ENCODE peak calls at places on chromosomes 11 and 22, in ten cellular contexts. Z, B, V, L, Y, H, F, P, J and A are unnamed samples.

GRCh38 chr22:37378642-37379058 is 48.6 kb downstream of the ELFN2 start:
- DNase-seq in Z (no peak), B (no peak), V (no peak), L (no peak), Y (no peak), H (no peak), F (peak), P (no peak), J (no peak), A (no peak)

GRCh38 chr11:61270354-61271070 is 24.6 kb downstream of the VWCE start:
- DNase-seq in Z (no peak), B (peak), V (no peak), L (no peak), Y (peak), H (peak), F (peak), P (peak), J (no peak), A (no peak)

GRCh38 chr11:125193158-125193557 is 28.6 kb downstream of the PKNOX2 start:
- DNase-seq in Z (no peak), B (no peak), V (no peak), L (no peak), Y (no peak), H (no peak), F (no peak), P (no peak), J (no peak), A (no peak)

GRCh38 chr11:64164392-64165312 is 1.3 kb downstream of the MACROD1 start:
- DNase-seq in Z (peak), B (no peak), V (no peak), L (no peak), Y (no peak), H (no peak), F (peak), P (no peak), J (no peak), A (no peak)

GRCh38 chr11:117814766-117815261 is 9.7 kb downstream of the FXYD2 start:
- DNase-seq in Z (peak), B (no peak), V (peak), L (peak), Y (peak), H (no peak), F (no peak), P (peak), J (no peak), A (peak)

GRCh38 chr11:129997513-129997912 is 5.1 kb downstream of the PRDM10 start:
- DNase-seq in Z (no peak), B (no peak), V (no peak), L (no peak), Y (no peak), H (no peak), F (no peak), P (no peak), J (no peak), A (no peak)

GRCh38 chr11:1234054-1234720 is 11.3 kb downstream of the MUC5B start:
- DNase-seq in Z (peak), B (no peak), V (no peak), L (no peak), Y (no peak), H (no peak), F (no peak), P (no peak), J (peak), A (no peak)

GRCh38 chr22:36682835-36683234 is 20.7 kb downstream of the CACNG2 start:
- DNase-seq in Z (no peak), B (no peak), V (no peak), L (no peak), Y (no peak), H (no peak), F (no peak), P (no peak), J (no peak), A (no peak)

GRCh38 chr22:26045855-26046254 is 123.4 kb upstream of the SEZ6L start:
- DNase-seq in Z (no peak), B (no peak), V (no peak), L (no peak), Y (no peak), H (no peak), F (no peak), P (no peak), J (no peak), A (no peak)

GRCh38 chr11:128564642-128565245 is 22.6 kb downstream of the ETS1 start:
- DNase-seq in Z (no peak), B (no peak), V (no peak), L (no peak), Y (no peak), H (no peak), F (no peak), P (no peak), J (no peak), A (no peak)

GRCh38 chr11:13215157-13215556 is 62.4 kb upstream of the BMAL1 start:
- DNase-seq in Z (no peak), B (peak), V (no peak), L (no peak), Y (no peak), H (peak), F (peak), P (no peak), J (no peak), A (no peak)

GRCh38 chr11:66844496-66845142 is 1.4 kb downstream of the RCE1 start:
- DNase-seq in Z (no peak), B (no peak), V (no peak), L (no peak), Y (no peak), H (no peak), F (no peak), P (no peak), J (no peak), A (no peak)
- H3K4me3 ChIP-seq in Z (peak), B (peak), V (no peak), L (peak), Y (peak), H (peak), F (peak), P (no peak), J (no peak), A (no peak)

DNA sequence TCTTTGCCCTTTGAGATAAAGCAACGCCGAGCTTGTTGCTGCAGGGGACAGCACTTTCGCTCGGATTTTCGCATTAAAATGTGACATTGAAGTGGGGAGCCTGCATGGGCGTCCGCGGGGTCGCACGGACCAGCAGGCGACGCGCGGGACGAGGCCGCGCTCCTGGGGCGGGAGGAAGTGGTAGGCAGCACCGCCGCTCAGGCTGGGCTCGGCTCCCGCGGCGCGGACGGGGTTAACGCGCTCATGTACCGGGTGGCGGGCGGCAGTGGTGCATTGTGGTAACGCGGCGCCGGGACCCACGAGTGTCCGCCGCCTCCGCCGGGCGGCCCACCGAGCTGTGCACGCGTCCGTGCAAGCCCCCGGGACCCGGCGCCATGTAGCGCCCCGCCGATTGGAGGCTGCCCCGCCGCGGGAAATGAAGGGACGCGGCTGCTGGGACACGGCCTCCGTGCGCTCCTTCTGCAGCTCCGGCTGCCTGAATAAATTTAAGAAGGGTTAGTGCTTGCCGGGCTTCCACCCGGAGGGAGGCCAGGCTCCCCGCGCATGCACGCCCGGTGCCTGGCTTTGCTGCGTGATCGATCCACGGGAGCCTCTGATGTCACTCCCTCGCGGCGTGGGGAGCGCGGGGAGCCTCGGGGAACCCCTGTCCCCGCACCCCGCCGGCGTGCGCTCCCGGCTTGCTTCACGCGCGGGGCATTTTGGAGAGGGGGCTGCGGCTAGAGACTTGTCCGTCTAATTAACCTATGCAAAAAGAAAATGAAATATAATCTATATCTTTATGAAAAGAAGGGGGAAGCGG is 127.7 kb downstream of the OSBP2 start:
- DNase-seq in Z (no peak), B (no peak), V (no peak), L (no peak), Y (no peak), H (no peak), F (peak), P (no peak), J (peak), A (peak)
- H3K4me3 ChIP-seq in Z (peak), B (peak), V (peak), L (peak), Y (peak), H (peak), F (peak), P (no peak), J (peak), A (peak)

GRCh38 chr22:28268176-28268575 is 349.1 kb upstream of the PITPNB start:
- DNase-seq in Z (no peak), B (peak), V (no peak), L (no peak), Y (no peak), H (no peak), F (peak), P (no peak), J (no peak), A (no peak)
- H3K4me3 ChIP-seq in Z (no peak), B (no peak), V (no peak), L (no peak), Y (no peak), H (no peak), F (no peak), P (no peak), J (no peak), A (no peak)

GRCh38 chr11:45576461-45577215 is 88.8 kb downstream of the CHST1 start:
- DNase-seq in Z (no peak), B (peak), V (no peak), L (no peak), Y (no peak), H (no peak), F (peak), P (no peak), J (no peak), A (no peak)

GRCh38 chr11:45573728-45574127 is 91.7 kb downstream of the CHST1 start:
- DNase-seq in Z (no peak), B (no peak), V (no peak), L (no peak), Y (no peak), H (no peak), F (no peak), P (no peak), J (no peak), A (no peak)

GRCh38 chr11:45578286-45578685 is 87.1 kb downstream of the CHST1 start:
- DNase-seq in Z (no peak), B (no peak), V (no peak), L (no peak), Y (no peak), H (no peak), F (no peak), P (peak), J (no peak), A (no peak)

GRCh38 chr11:45580399-45580798 is 85.0 kb downstream of the CHST1 start:
- DNase-seq in Z (no peak), B (peak), V (no peak), L (peak), Y (no peak), H (peak), F (peak), P (peak), J (no peak), A (peak)

DNA sequence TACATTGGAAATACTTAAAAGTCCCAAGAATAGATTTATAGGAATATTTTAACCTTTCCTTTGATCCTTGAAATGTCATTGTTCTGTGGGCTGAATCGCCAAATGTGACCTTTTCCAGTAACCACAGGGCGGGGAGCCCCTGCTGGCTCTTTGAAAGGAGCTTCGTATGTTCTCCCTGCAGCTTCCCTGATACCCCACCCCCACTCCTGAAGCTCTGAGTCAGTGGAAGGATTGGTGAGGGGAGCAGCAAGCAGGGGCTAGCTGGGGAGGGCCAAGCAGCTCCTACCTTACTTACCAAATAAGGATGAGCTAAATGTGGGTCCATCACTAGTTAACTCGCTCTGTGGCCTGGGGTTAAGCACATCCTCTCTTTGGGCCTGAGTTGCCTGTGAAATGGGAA is 87.7 kb downstream of the CHST1 start:
- DNase-seq in Z (no peak), B (no peak), V (no peak), L (peak), Y (no peak), H (no peak), F (no peak), P (no peak), J (no peak), A (no peak)
- H3K4me3 ChIP-seq in Z (no peak), B (no peak), V (no peak), L (no peak), Y (no peak), H (no peak), F (no peak), P (no peak), J (no peak), A (no peak)

DNA sequence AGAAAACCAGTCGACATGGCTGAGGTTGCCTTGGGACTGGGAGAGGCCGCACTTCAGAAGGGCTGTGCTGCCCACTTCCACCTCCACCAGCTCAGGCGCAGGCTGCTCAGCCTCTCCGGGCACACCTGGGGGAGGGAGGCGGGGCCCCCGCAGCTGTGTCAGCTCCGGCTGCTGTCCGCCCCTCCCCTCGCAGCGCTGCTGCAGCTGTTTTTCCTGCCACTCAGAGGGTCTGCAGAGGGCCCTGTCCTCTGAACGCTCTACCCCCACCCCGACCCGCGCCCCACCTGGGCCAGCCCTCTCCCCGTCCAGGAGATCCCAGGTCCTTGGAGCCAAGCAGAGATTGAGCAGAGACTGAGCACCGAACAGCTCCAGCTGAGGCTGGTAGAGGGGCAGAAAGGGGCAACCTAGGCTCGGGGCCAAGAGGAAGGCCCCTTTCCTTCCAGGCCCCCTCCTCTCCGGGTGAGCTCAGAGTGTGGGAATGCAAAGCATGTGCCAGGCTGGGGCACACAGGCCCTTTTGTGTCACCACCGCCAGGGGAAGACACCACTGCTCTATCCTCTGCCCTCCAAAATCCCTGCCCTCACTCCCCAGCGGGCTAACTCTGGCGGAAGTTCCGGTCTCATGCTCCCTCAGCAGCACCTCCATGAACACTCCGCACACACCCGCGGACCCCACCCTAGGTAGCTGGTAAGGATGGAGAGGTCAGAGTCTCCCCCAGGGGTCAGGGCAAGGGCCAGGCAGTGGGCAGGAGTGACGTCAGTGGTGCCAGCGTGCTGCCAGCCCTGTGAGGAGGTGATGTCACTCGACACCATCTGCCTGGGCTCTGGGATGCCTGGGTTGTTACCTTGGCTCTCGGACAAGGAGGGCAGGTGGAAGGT is 1.6 kb downstream of the MCAM start:
- DNase-seq in Z (peak), B (no peak), V (peak), L (no peak), Y (no peak), H (no peak), F (peak), P (peak), J (peak), A (no peak)
- H3K4me3 ChIP-seq in Z (peak), B (no peak), V (peak), L (peak), Y (peak), H (peak), F (peak), P (peak), J (peak), A (peak)

GRCh38 chr22:39904864-39905263 is 4.0 kb downstream of the GRAP2 start:
- DNase-seq in Z (no peak), B (no peak), V (no peak), L (no peak), Y (no peak), H (no peak), F (no peak), P (no peak), J (no peak), A (no peak)

GRCh38 chr22:39907035-39907434 is 6.2 kb downstream of the GRAP2 start:
- DNase-seq in Z (no peak), B (no peak), V (no peak), L (no peak), Y (no peak), H (no peak), F (no peak), P (no peak), J (no peak), A (no peak)

GRCh38 chr22:39907605-39908097 is 6.8 kb downstream of the GRAP2 start:
- DNase-seq in Z (no peak), B (no peak), V (no peak), L (no peak), Y (no peak), H (no peak), F (no peak), P (no peak), J (no peak), A (no peak)

GRCh38 chr22:39906207-39906606 is 5.3 kb downstream of the GRAP2 start:
- DNase-seq in Z (no peak), B (no peak), V (no peak), L (no peak), Y (no peak), H (no peak), F (no peak), P (no peak), J (no peak), A (no peak)

GRCh38 chr22:39905686-39906085 is 4.8 kb downstream of the GRAP2 start:
- DNase-seq in Z (no peak), B (no peak), V (no peak), L (no peak), Y (no peak), H (no peak), F (no peak), P (no peak), J (no peak), A (no peak)
- H3K4me3 ChIP-seq in Z (no peak), B (no peak), V (peak), L (no peak), Y (no peak), H (no peak), F (no peak), P (no peak), J (no peak), A (no peak)

GRCh38 chr11:47946682-47947575 is 33.4 kb upstream of the PTPRJ start:
- DNase-seq in Z (peak), B (peak), V (no peak), L (no peak), Y (peak), H (peak), F (peak), P (peak), J (peak), A (peak)

GRCh38 chr11:47941907-47942558 is 38.3 kb upstream of the PTPRJ start:
- DNase-seq in Z (no peak), B (no peak), V (no peak), L (no peak), Y (no peak), H (no peak), F (no peak), P (peak), J (no peak), A (peak)

GRCh38 chr11:47944555-47945128 is 35.7 kb upstream of the PTPRJ start:
- DNase-seq in Z (no peak), B (no peak), V (no peak), L (no peak), Y (no peak), H (no peak), F (peak), P (no peak), J (no peak), A (no peak)

GRCh38 chr11:47948137-47948536 is 32.2 kb upstream of the PTPRJ start:
- DNase-seq in Z (no peak), B (no peak), V (no peak), L (no peak), Y (no peak), H (no peak), F (peak), P (no peak), J (no peak), A (no peak)

GRCh38 chr11:47943721-47944554 is 36.4 kb upstream of the PTPRJ start:
- DNase-seq in Z (no peak), B (no peak), V (no peak), L (no peak), Y (no peak), H (no peak), F (no peak), P (no peak), J (no peak), A (no peak)
- H3K4me3 ChIP-seq in Z (no peak), B (no peak), V (no peak), L (peak), Y (no peak), H (no peak), F (no peak), P (no peak), J (no peak), A (no peak)

DNA sequence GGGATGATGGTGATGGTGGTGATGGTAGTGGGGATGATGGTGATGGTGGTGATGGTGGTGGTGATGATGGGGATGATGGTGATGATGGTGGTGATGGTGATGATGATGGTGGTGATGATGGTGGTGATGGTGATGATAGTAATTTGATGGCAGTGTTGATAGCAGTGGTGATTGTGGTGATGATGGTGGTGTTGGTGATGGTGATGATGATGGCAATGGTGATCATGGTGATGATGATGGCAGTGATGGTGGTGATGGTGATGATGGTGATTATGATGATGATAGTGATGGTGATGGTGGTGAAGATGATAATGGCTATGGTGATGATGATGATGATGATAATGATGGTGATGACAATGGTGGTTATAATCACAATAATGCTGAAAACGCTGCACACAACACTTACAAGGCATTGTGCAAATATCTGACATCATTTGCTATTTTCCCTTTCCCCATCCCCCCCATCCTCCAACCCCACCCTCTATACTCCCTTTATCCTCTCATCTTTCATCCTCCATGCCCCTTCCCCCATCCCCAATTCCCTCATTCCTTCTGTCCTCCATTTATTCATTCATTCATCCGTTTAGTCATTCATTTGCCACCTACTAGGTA is 230.1 kb downstream of the BRD1 start:
- DNase-seq in Z (no peak), B (no peak), V (no peak), L (no peak), Y (no peak), H (no peak), F (no peak), P (no peak), J (no peak), A (no peak)
- H3K4me3 ChIP-seq in Z (no peak), B (no peak), V (no peak), L (no peak), Y (no peak), H (no peak), F (no peak), P (no peak), J (no peak), A (no peak)